ENCODE peak calls at places on chromosomes 3 and 15, in four cellular contexts. Z is progenitor cell of endocrine pancreas, F is nephron progenitor cell, N is astrocyte. S is an unnamed sample.

GRCh38 chr3:182585532-182586150 is 207.7 kb upstream of the ATP11B start:
- DNase-seq in Z (no peak), F (no peak), N (no peak), S (no peak)

GRCh38 chr3:188212308-188212969 is 58.5 kb downstream of the LPP start:
- DNase-seq in Z (no peak), F (no peak), N (peak), S (peak)

GRCh38 chr15:59605994-59606393 is 5.6 kb upstream of the GCNT3 start:
- DNase-seq in Z (no peak), F (no peak), N (no peak), S (no peak)

GRCh38 chr3:42024578-42025387 is 62.9 kb upstream of the ULK4 start:
- DNase-seq in Z (no peak), F (peak), N (no peak), S (no peak)

GRCh38 chr15:34241376-34242350 is 16.8 kb downstream of the EMC4 start:
- DNase-seq in Z (no peak), F (no peak), N (peak), S (peak)

GRCh38 chr15:44081223-44082013 is 113.7 kb downstream of the FRMD5 start:
- DNase-seq in Z (no peak), F (no peak), N (peak), S (no peak)

GRCh38 chr3:173552526-173552925 is 155.0 kb downstream of the NLGN1 start:
- DNase-seq in Z (no peak), F (no peak), N (no peak), S (peak)

GRCh38 chr3:70550723-70551319 is 238.4 kb upstream of the MDFIC2 start:
- DNase-seq in Z (peak), F (peak), N (peak), S (peak)

GRCh38 chr3:13549513-13550256 is 760 bp downstream of the FBLN2 start:
- DNase-seq in Z (no peak), F (no peak), N (no peak), S (no peak)

GRCh38 chr15:68504721-68505090 is 72.7 kb upstream of the ITGA11 start:
- DNase-seq in Z (no peak), F (no peak), N (no peak), S (no peak)

GRCh38 chr3:185552358-185552877 is at the start of gene LIPH:
- DNase-seq in Z (no peak), F (no peak), N (peak), S (peak)

GRCh38 chr3:46076606-46077005 is 49.3 kb upstream of the XCR1 start:
- DNase-seq in Z (no peak), F (no peak), N (no peak), S (peak)

GRCh38 chr15:82625136-82625535 is 22.0 kb downstream of the CPEB1 start:
- DNase-seq in Z (no peak), F (no peak), N (peak), S (no peak)

GRCh38 chr3:88149146-88149515 is 628 bp upstream of the C3orf38 start:
- DNase-seq in Z (no peak), F (peak), N (peak), S (no peak)

GRCh38 chr15:75233504-75234190 is 24.5 kb upstream of the GOLGA6C start:
- DNase-seq in Z (no peak), F (no peak), N (no peak), S (no peak)

GRCh38 chr3:161420746-161421145 is 49.4 kb upstream of the SPTSSB start:
- DNase-seq in Z (no peak), F (no peak), N (peak), S (no peak)

GRCh38 chr3:129687586-129688125 is 81.2 kb upstream of the PLXND1 start:
- DNase-seq in Z (no peak), F (no peak), N (peak), S (no peak)

GRCh38 chr3:51711352-51712019 is 4.6 kb downstream of the GRM2 start:
- DNase-seq in Z (peak), F (no peak), N (no peak), S (no peak)

GRCh38 chr15:80228959-80229610 is 22.9 kb downstream of the CTXND1 start:
- DNase-seq in Z (no peak), F (no peak), N (peak), S (peak)

GRCh38 chr3:51434746-51435323 is 43.8 kb downstream of the RBM15B start:
- DNase-seq in Z (no peak), F (peak), N (peak), S (peak)

GRCh38 chr3:194306771-194307640 is 44.1 kb downstream of the CPN2 start:
- DNase-seq in Z (no peak), F (no peak), N (no peak), S (no peak)

GRCh38 chr3:168493412-168494205 is 397.9 kb upstream of the GOLIM4 start:
- DNase-seq in Z (no peak), F (no peak), N (no peak), S (no peak)

GRCh38 chr15:35306361-35306981 is 221.4 kb upstream of the NANOGP8 start:
- DNase-seq in Z (no peak), F (no peak), N (peak), S (peak)

GRCh38 chr3:112628038-112628437 is 12.9 kb downstream of the CCDC80 start:
- DNase-seq in Z (no peak), F (no peak), N (no peak), S (no peak)

GRCh38 chr3:56076746-56077145 is 391.5 kb downstream of the ERC2 start:
- DNase-seq in Z (no peak), F (no peak), N (no peak), S (no peak)

GRCh38 chr15:49075876-49076275 is 29.6 kb upstream of the SECISBP2L start:
- DNase-seq in Z (no peak), F (no peak), N (no peak), S (no peak)

GRCh38 chr15:78105541-78106241 is 13.3 kb downstream of the SH2D7 start:
- DNase-seq in Z (no peak), F (no peak), N (peak), S (no peak)

GRCh38 chr3:57029924-57030323 is 30.5 kb upstream of the SPATA12 start:
- DNase-seq in Z (no peak), F (peak), N (no peak), S (peak)

GRCh38 chr3:151282921-151283320 is 4.6 kb upstream of the P2RY14 start:
- DNase-seq in Z (no peak), F (no peak), N (peak), S (peak)

GRCh38 chr3:126538316-126538715 is 14.4 kb downstream of the CHST13 start:
- DNase-seq in Z (no peak), F (no peak), N (no peak), S (no peak)

GRCh38 chr3:45021936-45022335 is 4.2 kb upstream of the CLEC3B start:
- DNase-seq in Z (no peak), F (no peak), N (no peak), S (peak)

GRCh38 chr3:84904819-84905555 is 53.8 kb upstream of the CADM2 start:
- DNase-seq in Z (no peak), F (no peak), N (no peak), S (no peak)

GRCh38 chr15:45644437-45644836 is 9.6 kb downstream of the SQOR start:
- DNase-seq in Z (no peak), F (no peak), N (no peak), S (no peak)

GRCh38 chr3:162632672-162633071 is 1136.1 kb downstream of the OTOL1 start:
- DNase-seq in Z (no peak), F (no peak), N (no peak), S (no peak)

GRCh38 chr3:183502782-183503181 is 52.7 kb downstream of the KLHL6 start:
- DNase-seq in Z (no peak), F (no peak), N (no peak), S (no peak)

GRCh38 chr3:103614719-103615118 is 1179.9 kb downstream of the ZPLD1 start:
- DNase-seq in Z (no peak), F (no peak), N (no peak), S (no peak)

GRCh38 chr3:50472958-50473357 is 30.5 kb downstream of the CACNA2D2 start:
- DNase-seq in Z (no peak), F (no peak), N (no peak), S (no peak)

DNA sequence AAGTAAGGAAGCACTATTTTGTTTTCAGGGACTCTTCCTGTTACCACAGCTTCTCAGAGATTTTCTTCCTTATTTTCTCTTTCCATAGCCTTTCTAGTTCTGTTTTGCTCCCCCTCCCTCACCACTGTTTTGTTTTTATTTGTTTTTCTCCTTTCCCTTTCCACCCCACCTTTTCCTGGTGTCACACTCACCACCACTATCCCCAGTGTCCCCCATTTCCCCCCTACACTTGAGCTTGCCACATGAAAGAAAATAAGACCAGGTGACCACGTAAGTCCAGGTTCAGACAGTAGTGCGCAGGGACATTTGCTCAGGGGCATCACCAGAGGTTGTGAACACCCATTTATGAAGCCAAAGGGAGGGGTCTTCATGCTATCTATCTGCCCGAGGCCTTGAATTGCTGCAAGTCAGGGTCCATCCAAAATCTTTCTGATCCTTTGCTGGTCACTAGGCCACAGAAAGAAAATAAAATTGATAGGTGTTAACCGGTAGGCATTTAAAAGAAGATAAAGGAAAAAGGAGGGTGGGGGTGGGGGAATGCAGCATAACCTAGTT is 1.4 kb upstream of the RFTN1 start:
- DNase-seq in Z (no peak), F (no peak), N (no peak), S (no peak)
- TF ChIP-seq CTCF in Z (no peak), F (no peak), N (no peak), S (no peak)

GRCh38 chr15:73286356-73286755 is 82.4 kb downstream of the HCN4 start:
- DNase-seq in Z (no peak), F (no peak), N (peak), S (peak)

GRCh38 chr15:73283341-73283962 is 85.3 kb downstream of the HCN4 start:
- DNase-seq in Z (no peak), F (no peak), N (no peak), S (no peak)

GRCh38 chr15:73287019-73287418 is 81.7 kb downstream of the HCN4 start:
- DNase-seq in Z (no peak), F (no peak), N (no peak), S (no peak)

GRCh38 chr15:73282567-73283200 is 86.1 kb downstream of the HCN4 start:
- DNase-seq in Z (no peak), F (no peak), N (no peak), S (no peak)

DNA sequence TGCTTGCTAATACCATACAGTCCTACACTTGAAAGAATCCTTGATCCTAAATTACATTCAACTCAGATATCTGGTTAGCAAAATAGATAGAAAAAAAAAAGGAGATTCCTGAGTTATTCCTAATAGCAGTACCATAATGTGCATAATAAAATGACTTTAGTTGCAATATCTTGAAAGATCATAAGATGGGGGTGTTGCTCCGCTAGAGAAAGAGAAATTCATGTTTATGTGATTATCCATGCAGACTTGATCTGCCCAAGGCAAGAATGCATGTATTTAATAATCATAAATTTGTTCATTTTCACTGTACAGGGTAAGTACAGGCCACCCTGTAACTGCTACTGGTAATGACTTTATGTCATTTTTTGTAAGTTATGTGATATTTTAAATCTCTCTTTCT is 84.7 kb downstream of the HCN4 start:
- DNase-seq in Z (no peak), F (no peak), N (peak), S (peak)
- TF ChIP-seq CTCF in Z (no peak), F (no peak), N (no peak), S (peak)

DNA sequence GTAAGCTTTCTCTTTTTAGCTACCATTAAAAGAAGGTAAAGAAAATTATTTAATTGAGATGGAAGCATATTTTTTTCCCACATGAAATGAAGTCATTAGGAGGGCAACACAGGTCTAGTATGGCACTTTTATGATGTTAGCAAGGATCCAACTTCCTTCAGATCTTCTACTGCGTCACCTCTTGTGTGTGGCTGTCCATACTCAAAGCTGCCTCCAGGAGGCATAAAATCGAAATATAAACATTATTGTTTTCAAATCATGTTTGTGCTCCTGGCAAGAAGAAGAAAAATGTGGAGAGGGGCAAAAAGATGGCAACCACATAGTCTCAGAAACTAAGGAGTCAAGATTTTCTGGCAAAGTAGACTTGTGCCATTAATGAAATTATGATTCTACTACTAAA is 791.7 kb upstream of the EPHA6 start:
- DNase-seq in Z (no peak), F (no peak), N (no peak), S (no peak)
- TF ChIP-seq CTCF in Z (no peak), F (no peak), N (no peak), S (no peak)

GRCh38 chr3:62558549-62559112 is 185.3 kb upstream of the FEZF2 start:
- DNase-seq in Z (no peak), F (peak), N (no peak), S (peak)
- TF ChIP-seq CTCF in Z (peak), F (peak), N (peak), S (peak)

GRCh38 chr3:76685858-76686257 is 354.0 kb upstream of the ROBO2 start:
- DNase-seq in Z (no peak), F (no peak), N (peak), S (no peak)

GRCh38 chr3:76684946-76685345 is 355.0 kb upstream of the ROBO2 start:
- DNase-seq in Z (no peak), F (no peak), N (no peak), S (no peak)

GRCh38 chr3:76687019-76687418 is 352.9 kb upstream of the ROBO2 start:
- DNase-seq in Z (no peak), F (no peak), N (no peak), S (no peak)

GRCh38 chr3:76679510-76679909 is 360.4 kb upstream of the ROBO2 start:
- DNase-seq in Z (no peak), F (no peak), N (no peak), S (no peak)

DNA sequence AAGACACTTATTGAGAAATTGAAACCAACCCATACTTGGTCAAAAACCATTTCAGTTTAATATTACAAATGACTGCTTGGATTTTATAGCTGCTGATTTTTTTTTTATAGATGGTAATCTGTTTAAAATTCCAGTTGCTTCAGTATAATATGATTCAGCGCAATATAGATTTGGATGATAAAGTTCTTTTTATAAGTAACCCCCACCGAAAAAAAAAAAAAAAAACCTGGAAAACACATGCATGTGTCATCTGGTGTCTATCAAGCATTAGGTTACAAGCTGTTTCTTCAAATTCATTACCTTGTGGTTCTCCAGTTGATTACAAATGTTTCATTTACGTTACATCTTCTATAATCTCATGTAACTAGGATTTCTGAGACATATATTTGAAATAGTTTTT is 356.6 kb upstream of the ROBO2 start:
- DNase-seq in Z (no peak), F (no peak), N (no peak), S (no peak)
- TF ChIP-seq CTCF in Z (no peak), F (no peak), N (no peak), S (no peak)

GRCh38 chr3:149317072-149317471 is 16.4 kb downstream of the TM4SF18 start:
- DNase-seq in Z (no peak), F (no peak), N (no peak), S (no peak)

GRCh38 chr3:149315694-149316093 is 17.7 kb downstream of the TM4SF18 start:
- DNase-seq in Z (no peak), F (no peak), N (no peak), S (peak)

GRCh38 chr3:149313542-149313941 is 19.9 kb downstream of the TM4SF18 start:
- DNase-seq in Z (no peak), F (no peak), N (no peak), S (no peak)

GRCh38 chr3:149316427-149316826 is 17.0 kb downstream of the TM4SF18 start:
- DNase-seq in Z (no peak), F (no peak), N (no peak), S (no peak)

DNA sequence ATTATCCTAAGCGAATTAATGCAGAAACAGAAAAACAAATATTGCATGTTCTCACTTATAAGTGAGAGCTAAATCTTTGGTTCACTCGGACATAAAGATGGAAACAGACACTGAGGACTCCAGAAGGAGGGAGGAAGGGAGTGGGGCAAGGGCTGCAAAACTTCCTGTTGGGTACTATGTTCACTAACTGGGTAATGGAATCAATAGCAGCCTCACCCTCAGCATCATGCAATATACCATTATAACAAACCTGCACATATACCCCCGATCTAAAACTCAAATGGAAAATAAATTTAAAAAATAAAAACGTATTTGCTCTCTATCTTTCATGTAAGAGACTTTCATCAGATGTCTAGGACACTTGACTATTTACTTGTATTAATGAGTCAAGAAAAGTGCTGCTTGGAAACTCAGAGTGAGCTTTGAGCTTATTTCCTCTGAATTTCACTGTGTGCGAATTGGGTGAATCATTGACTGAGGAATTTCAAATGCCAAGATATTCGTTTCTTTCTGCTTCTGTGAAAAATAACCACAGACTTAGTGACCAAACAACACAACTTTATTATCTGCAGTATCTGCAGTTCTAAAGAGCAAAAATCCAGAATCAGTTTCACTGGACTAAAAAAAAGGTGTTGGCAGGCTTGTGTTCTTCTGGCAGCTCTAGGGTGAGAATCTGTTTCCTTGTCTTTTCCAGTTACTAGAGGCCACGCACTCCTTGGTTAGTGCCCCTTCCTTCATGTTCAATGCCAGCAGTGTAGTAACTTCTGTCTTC is 18.4 kb downstream of the TM4SF18 start:
- DNase-seq in Z (no peak), F (no peak), N (peak), S (peak)
- TF ChIP-seq CTCF in Z (no peak), F (no peak), N (no peak), S (no peak)

DNA sequence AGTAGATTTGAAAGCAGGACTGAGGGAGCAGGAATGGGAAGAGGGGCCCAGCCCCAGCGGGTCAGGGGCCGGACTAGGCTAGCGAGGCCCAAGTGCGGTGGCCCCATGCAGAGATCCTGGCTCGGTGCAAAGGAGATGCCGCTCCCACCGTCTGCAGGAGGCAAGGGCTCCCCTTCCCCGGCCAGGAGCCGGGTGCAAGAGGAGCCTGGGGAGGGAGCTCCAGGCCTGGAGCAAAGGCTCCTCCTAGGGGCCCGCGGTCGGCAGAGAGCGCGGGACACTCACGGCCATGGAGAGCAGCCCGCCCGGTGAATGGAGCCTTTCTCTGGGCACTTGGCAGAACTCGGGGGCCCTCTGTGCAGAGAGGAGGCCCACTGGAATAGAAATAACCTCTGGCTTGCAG is 43.2 kb upstream of the USP3 start:
- DNase-seq in Z (no peak), F (peak), N (no peak), S (peak)
- TF ChIP-seq CTCF in Z (peak), F (no peak), N (no peak), S (peak)

GRCh38 chr3:119810018-119810435 is 28.1 kb downstream of the NR1I2 start:
- DNase-seq in Z (no peak), F (no peak), N (peak), S (peak)
- TF ChIP-seq CTCF in Z (no peak), F (no peak), N (no peak), S (peak)

DNA sequence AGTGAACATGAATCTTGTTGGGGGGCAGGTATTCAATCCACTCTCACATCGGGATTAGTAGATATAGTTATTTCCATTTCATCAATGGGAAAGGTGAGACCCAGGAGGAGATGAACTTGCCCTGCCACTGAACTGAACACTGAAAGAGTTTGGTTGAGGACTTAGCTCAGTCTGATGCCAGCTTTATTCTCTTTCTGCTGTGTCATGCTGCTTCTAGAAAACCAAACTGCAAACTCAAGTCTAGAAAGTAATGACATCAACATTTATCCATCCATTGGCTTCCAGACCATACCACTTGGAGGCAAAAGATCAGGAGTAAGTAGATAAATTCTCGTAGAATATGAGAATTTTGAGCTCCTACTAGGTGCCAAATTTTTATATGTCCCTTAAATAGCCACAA is 288.0 kb upstream of the CTNNB1 start:
- DNase-seq in Z (no peak), F (no peak), N (no peak), S (no peak)
- TF ChIP-seq CTCF in Z (no peak), F (no peak), N (no peak), S (no peak)

S was measured in cardiac muscle cell.